ENCODE peak calls at places on chromosome 14, in four cellular contexts. T, I, O and Q are unnamed samples.
A peak's percentile ranks its signal among the peaks of the same experiment; 100 is the strongest.

GRCh38 chr14:36503771-36504741 is 16.0 kb downstream of the NKX2-1 start:
- DNase-seq in T (no peak), I (no peak), O (peak; percentile 36), Q (no peak)

GRCh38 chr14:52417139-52417538 is 103.0 kb downstream of the PTGER2 start:
- DNase-seq in T (no peak), I (no peak), O (no peak), Q (no peak)

GRCh38 chr14:77141592-77142288 is at the start of gene ZDHHC22:
- DNase-seq in T (no peak), I (peak; percentile 60), O (no peak), Q (no peak)

GRCh38 chr14:70808023-70808401 is 1.3 kb downstream of the MAP3K9 start:
- DNase-seq in T (peak; percentile 43), I (no peak), O (no peak), Q (no peak)

GRCh38 chr14:104665663-104666522 is 23.5 kb upstream of the INF2 start:
- DNase-seq in T (peak; percentile 62), I (no peak), O (no peak), Q (no peak)

GRCh38 chr14:105931808-105932483 is 405.6 kb downstream of the TMEM121 start:
- DNase-seq in T (no peak), I (no peak), O (no peak), Q (no peak)

GRCh38 chr14:23577004-23577681 is 1.4 kb downstream of the JPH4 start:
- DNase-seq in T (peak; percentile 71), I (peak; percentile 73), O (no peak), Q (no peak)

GRCh38 chr14:83874662-83875061 is 1655.3 kb upstream of the FLRT2 start:
- DNase-seq in T (no peak), I (no peak), O (no peak), Q (no peak)

GRCh38 chr14:93263416-93263815 is 56.4 kb downstream of the UBR7 start:
- DNase-seq in T (no peak), I (no peak), O (no peak), Q (no peak)

GRCh38 chr14:96261053-96261452 is 5.0 kb downstream of the BDKRB1 start:
- DNase-seq in T (no peak), I (no peak), O (no peak), Q (no peak)

GRCh38 chr14:36657409-36658090 is 4.1 kb upstream of the PAX9 start:
- DNase-seq in T (peak; percentile 54), I (no peak), O (no peak), Q (peak; percentile 71)

GRCh38 chr14:92323031-92323915 is at the start of gene SLC24A4:
- DNase-seq in T (peak; percentile 60), I (peak; percentile 76), O (no peak), Q (no peak)

GRCh38 chr14:74577247-74577947 is 34.6 kb downstream of the LTBP2 start:
- DNase-seq in T (no peak), I (no peak), O (peak; percentile 80), Q (no peak)

GRCh38 chr14:20986811-20987210 is 3.0 kb upstream of the METTL17 start:
- DNase-seq in T (no peak), I (no peak), O (peak; percentile 64), Q (no peak)

GRCh38 chr14:68784298-68784910 is 8.5 kb downstream of the ZFP36L1 start:
- DNase-seq in T (no peak), I (no peak), O (peak; percentile 70), Q (peak; percentile 67)

GRCh38 chr14:103372552-103373304 is 12.5 kb upstream of the MARK3 start:
- DNase-seq in T (no peak), I (no peak), O (no peak), Q (no peak)

GRCh38 chr14:68918612-68919011 is 60.5 kb downstream of the ACTN1 start:
- DNase-seq in T (no peak), I (no peak), O (no peak), Q (no peak)

GRCh38 chr14:93905623-93906022 is 21.5 kb upstream of the FAM181A start:
- DNase-seq in T (no peak), I (peak; percentile 70), O (no peak), Q (no peak)

GRCh38 chr14:25237845-25238244 is 187.9 kb upstream of the STXBP6 start:
- DNase-seq in T (peak; percentile 37), I (no peak), O (no peak), Q (no peak)

GRCh38 chr14:80705241-80705980 is 236.1 kb downstream of the CEP128 start:
- DNase-seq in T (no peak), I (no peak), O (no peak), Q (no peak)

GRCh38 chr14:100541621-100542560 is 45.3 kb downstream of the BEGAIN start:
- DNase-seq in T (no peak), I (no peak), O (no peak), Q (no peak)
- TF ChIP-seq CTCF in T (no peak), I (no peak), O (no peak), Q (no peak)

GRCh38 chr14:60272177-60272576 is 23.2 kb downstream of the PPM1A start:
- DNase-seq in T (no peak), I (no peak), O (no peak), Q (no peak)
- TF ChIP-seq CTCF in T (no peak), I (no peak), O (no peak), Q (no peak)

DNA sequence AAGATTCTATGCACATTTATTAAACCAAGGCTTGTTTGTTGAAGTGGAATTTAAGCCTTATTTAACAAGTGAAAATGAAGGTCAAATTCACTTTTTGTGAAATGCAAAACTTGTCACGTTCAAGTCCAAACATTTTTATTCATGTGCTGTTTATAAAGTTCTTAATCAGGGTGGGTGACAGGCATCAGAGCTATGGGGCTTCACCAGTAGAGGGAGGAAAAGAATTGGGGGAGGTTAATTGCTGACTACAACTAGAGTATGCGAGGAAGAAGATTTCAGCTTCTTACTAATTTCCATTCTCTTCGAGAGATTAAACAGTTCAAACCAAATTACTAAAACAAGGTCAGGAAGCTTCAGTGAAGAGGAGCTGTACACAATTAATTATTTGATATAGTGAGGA is 9.7 kb downstream of the MOK start:
- DNase-seq in T (no peak), I (no peak), O (no peak), Q (no peak)
- TF ChIP-seq CTCF in T (no peak), I (peak; percentile 22), O (no peak), Q (peak; percentile 38)

DNA sequence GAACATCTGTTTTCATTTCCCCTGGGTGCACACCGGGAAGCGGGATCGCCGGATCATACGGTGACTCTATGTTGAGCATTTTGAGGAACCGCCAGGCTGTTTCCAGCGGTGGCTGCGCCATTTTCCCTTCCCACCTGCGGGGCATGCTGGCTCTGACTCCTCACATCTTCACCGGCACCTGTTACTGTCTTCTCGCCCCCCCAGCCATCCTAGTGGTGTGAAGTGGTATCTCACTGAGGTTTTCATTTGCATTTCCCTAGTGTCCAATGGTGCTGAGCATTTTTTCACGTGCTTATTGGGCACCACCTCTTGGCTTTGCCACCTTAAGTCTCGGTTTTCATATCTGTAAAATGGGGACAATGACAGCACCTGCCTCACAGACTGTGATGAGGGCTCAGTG is 44.1 kb upstream of the EML1 start:
- DNase-seq in T (no peak), I (no peak), O (no peak), Q (no peak)
- TF ChIP-seq CTCF in T (no peak), I (no peak), O (no peak), Q (peak; percentile 63)

GRCh38 chr14:91255026-91255695 is 10.7 kb upstream of the GPR68 start:
- DNase-seq in T (no peak), I (no peak), O (no peak), Q (no peak)
- TF ChIP-seq CTCF in T (no peak), I (no peak), O (no peak), Q (no peak)